ENCODE peak calls at places on chromosomes 7 and 10, in seven cellular contexts. M, B, L, K, S, W and Z are unnamed samples.
A peak's percentile ranks its signal among the peaks of the same experiment; 100 is the strongest.

GRCh38 chr10:132813001-132813401 is 27.1 kb upstream of the NKX6-2 start:
- DNase-seq in M (no peak), B (no peak), L (no peak), K (no peak), S (no peak), W (no peak), Z (no peak)

GRCh38 chr7:55131421-55131929 is 112.7 kb downstream of the EGFR start:
- DNase-seq in M (no peak), B (no peak), L (no peak), K (peak; percentile 28), S (no peak), W (no peak), Z (no peak)

GRCh38 chr10:92238062-92238585 is 52.8 kb downstream of the CPEB3 start:
- DNase-seq in M (no peak), B (no peak), L (no peak), K (no peak), S (no peak), W (no peak), Z (no peak)

GRCh38 chr10:117884592-117884991 is 162.1 kb downstream of the RAB11FIP2 start:
- DNase-seq in M (no peak), B (no peak), L (no peak), K (no peak), S (no peak), W (no peak), Z (no peak)

GRCh38 chr7:111931016-111931517 is 275.1 kb downstream of the DOCK4 start:
- DNase-seq in M (no peak), B (no peak), L (peak; percentile 42), K (peak; percentile 96), S (no peak), W (no peak), Z (peak; percentile 65)

GRCh38 chr10:120996456-120997053 is 145.4 kb downstream of the WDR11 start:
- DNase-seq in M (no peak), B (no peak), L (no peak), K (no peak), S (no peak), W (no peak), Z (no peak)

GRCh38 chr10:1229116-1229515 is 172.9 kb downstream of the WDR37 start:
- DNase-seq in M (no peak), B (no peak), L (no peak), K (no peak), S (no peak), W (no peak), Z (no peak)

GRCh38 chr7:28729276-28729675 is 228.9 kb downstream of the TRIL start:
- DNase-seq in M (no peak), B (no peak), L (no peak), K (no peak), S (no peak), W (no peak), Z (no peak)

GRCh38 chr7:34949356-34949755 is 87.9 kb downstream of the DPY19L1 start:
- DNase-seq in M (no peak), B (no peak), L (no peak), K (no peak), S (no peak), W (no peak), Z (no peak)

GRCh38 chr10:95408931-95409873 is 118.4 kb upstream of the PDLIM1 start:
- DNase-seq in M (no peak), B (no peak), L (no peak), K (no peak), S (no peak), W (no peak), Z (peak; percentile 26)

GRCh38 chr7:156156734-156157408 is 344.6 kb upstream of the SHH start:
- DNase-seq in M (peak; percentile 43), B (peak; percentile 19), L (peak; percentile 54), K (peak; percentile 20), S (no peak), W (peak; percentile 47), Z (no peak)

DNA sequence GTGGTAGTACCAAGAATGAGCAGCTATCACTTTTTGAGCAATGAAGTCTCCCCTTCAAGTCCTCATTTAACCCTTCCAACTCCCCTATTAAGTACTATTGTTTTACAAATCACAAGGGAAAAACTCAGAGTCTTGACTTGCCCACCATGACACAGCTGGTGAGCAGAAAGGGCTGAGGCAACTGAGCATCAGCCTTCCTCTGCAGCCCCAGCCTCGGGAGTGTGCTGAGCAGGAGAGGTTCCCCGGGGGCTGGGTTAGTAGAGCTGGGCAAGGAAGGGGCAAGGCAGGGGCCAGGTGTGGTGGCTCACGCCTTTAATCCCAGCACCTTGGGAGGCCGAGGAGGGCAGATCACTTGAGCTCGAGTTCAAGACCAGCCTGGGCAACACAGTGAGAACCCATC is 3.2 kb downstream of the FRAT2 start:
- DNase-seq in M (no peak), B (no peak), L (no peak), K (no peak), S (no peak), W (no peak), Z (no peak)
- TF ChIP-seq MAX in M (no peak), B (no peak), L (no peak), K (no peak), S (no peak), W (no peak), Z (no peak)

DNA sequence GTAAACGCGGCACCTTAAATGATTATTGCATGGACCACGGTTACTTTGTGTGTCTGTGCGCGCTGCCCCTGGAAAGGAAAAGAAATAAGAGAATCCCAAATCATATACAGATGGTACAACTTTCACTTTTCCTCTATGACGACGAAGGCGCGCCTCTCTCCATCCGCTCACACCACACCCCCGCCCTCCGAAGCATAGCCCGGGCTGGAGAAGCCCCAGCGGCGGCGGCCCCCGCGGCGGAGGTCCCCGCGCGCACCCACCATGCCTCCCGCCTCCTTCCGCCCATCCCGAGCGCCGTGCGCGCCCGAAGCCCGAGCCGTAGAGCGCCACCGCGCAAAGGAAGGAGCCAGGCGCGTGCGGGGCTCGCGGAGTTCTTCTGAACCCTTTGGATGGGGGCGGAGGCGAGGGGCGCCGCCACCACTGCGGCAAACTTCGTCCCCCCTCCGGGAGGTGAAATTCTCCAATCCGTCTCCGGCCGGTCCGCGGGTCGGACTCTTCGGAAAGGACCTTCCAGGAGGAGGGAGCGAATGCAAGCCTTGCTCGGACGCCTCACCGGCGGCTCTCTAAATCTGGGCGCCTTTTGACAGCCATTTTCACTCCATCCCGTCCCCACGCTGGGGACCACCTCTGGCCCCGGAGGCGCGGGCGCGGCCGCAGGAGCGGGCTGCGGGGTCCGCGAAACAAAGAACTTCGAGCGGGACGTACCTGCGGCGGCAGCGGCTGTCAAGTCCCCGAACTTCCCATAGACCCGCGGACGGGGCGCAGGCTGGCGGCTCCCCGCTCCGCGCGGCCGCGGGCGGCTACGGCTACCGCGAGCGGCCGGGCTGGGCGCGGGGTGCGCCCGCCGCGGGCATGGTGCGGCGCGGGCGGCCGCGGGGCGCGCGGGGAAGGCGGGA is 495 bp downstream of the GLI3 start:
- DNase-seq in M (peak; percentile 48), B (no peak), L (no peak), K (no peak), S (no peak), W (no peak), Z (peak; percentile 66)
- TF ChIP-seq POLR2AphosphoS5 in M (no peak), B (peak; percentile 29), L (no peak), K (no peak), S (no peak), W (no peak), Z (no peak)

GRCh38 chr7:45100761-45101480 is 10.6 kb downstream of the TBRG4 start:
- DNase-seq in M (no peak), B (no peak), L (no peak), K (no peak), S (no peak), W (no peak), Z (no peak)

GRCh38 chr7:45102785-45103712 is 8.4 kb downstream of the TBRG4 start:
- DNase-seq in M (no peak), B (no peak), L (no peak), K (no peak), S (no peak), W (no peak), Z (no peak)

GRCh38 chr7:45103958-45104843 is 7.3 kb downstream of the TBRG4 start:
- DNase-seq in M (no peak), B (no peak), L (no peak), K (no peak), S (no peak), W (no peak), Z (no peak)

GRCh38 chr7:45099891-45100760 is 11.4 kb upstream of the NACAD start:
- DNase-seq in M (no peak), B (no peak), L (no peak), K (no peak), S (no peak), W (no peak), Z (no peak)

DNA sequence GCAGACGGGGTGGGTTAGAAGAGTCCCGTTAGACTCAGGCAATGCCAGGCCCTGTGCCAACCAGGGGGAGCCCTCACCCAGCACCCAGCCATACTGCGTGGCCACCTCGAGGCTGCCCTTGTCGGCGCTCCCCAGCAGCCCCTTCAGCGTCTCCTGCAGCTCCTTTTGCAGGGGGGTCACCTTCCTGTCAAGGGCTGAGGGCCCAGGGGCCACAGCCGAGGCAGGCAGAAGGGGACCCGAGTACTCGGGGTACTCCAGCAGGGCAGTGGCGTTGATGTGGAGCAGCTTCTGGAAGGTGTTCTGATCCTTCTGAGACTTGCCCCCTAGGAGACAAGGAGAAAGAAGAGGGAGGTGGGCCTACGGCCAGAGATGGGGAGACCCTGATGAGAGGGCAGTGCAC is 9.7 kb downstream of the TBRG4 start:
- DNase-seq in M (no peak), B (no peak), L (no peak), K (no peak), S (no peak), W (no peak), Z (no peak)
- H4K20me1 ChIP-seq in M (peaks cover 38% of the 10 kb centered on the region), B (peaks cover 13% of the 10 kb centered on the region), L (no peaks in the 10 kb centered on the region), K (peaks cover 5% of the 10 kb centered on the region), S (peaks cover 3% of the 10 kb centered on the region), W (peaks cover 41% of the 10 kb centered on the region), Z (no peaks in the 10 kb centered on the region)

GRCh38 chr10:62457196-62457595 is 83.0 kb downstream of the ZNF365 start:
- DNase-seq in M (no peak), B (no peak), L (no peak), K (no peak), S (no peak), W (no peak), Z (no peak)

GRCh38 chr10:62456611-62457101 is 82.5 kb downstream of the ZNF365 start:
- DNase-seq in M (no peak), B (no peak), L (no peak), K (no peak), S (peak; percentile 86), W (no peak), Z (no peak)

GRCh38 chr10:62457598-62457997 is 83.4 kb downstream of the ZNF365 start:
- DNase-seq in M (no peak), B (no peak), L (no peak), K (no peak), S (no peak), W (no peak), Z (no peak)

GRCh38 chr10:62453274-62453673 is 79.1 kb downstream of the ZNF365 start:
- DNase-seq in M (no peak), B (no peak), L (no peak), K (no peak), S (no peak), W (no peak), Z (no peak)

DNA sequence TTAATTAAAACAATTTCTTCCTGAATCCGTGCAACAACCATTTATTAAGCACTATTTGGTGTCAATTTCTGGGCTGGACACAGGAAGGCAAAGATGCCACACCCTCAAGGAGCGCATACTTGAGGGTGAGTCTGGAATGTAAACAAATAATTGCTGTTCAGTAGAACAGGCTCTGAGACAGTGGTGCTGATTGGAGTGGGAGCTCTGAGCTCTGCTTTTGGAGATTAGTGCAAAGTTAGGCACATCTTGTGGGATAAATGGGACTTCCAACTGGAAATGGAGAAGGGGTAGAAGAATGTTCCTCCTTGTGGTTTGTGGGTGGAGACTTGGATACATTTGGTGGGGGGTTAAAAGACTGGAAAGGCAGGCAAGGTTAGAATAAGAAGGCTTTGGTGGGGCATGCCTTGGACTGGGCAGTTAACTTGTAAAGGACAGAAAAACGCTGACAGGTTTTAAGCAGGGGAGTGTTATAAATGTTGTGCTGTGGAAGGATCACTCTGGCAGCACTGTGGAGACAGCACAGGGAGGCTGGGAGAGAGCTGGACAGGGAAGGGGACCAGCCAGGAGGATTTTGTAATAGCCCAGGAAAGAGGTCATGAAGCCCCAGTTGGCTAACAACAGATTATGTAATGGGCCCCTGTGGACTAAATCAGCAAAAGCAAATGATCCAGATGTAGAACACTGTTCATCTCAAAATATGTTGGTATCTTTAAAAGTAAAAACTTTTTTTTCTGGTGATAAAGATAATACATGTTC is 80.7 kb downstream of the ZNF365 start:
- DNase-seq in M (no peak), B (no peak), L (no peak), K (no peak), S (no peak), W (no peak), Z (no peak)
- TF ChIP-seq MAX in M (no peak), B (no peak), L (no peak), K (no peak), S (no peak), W (no peak), Z (no peak)